ENCODE peak calls at places on chromosomes 1 and 21, in four cellular contexts. B is IMR-90, P is H9, C is neuronal stem cell. U is an unnamed sample.
A peak's percentile ranks its signal among the peaks of the same experiment; 100 is the strongest.

GRCh38 chr1:112716133-112716720 is 1.1 kb upstream of the PPM1J start:
- DNase-seq in C (peak; percentile 95), B (peak; percentile 90), P (peak; percentile 94), U (peak; percentile 97)

GRCh38 chr1:51686450-51686849 is 69.6 kb downstream of the OSBPL9 start:
- DNase-seq in P (no peak), B (peak; percentile 78), C (no peak), U (no peak)

GRCh38 chr21:44940116-44940631 is 345 bp downstream of the SLX9 start:
- DNase-seq in C (no peak), B (no peak), P (peak; percentile 36), U (no peak)

GRCh38 chr1:6351480-6352137 is 42.0 kb downstream of the ACOT7 start:
- DNase-seq in B (no peak), C (no peak), P (no peak), U (no peak)

GRCh38 chr1:214277704-214278635 is 3.0 kb upstream of the SMYD2 start:
- DNase-seq in C (no peak), P (no peak), B (peak; percentile 34), U (peak; percentile 86)

GRCh38 chr1:21816602-21817302 is 4.7 kb downstream of the LDLRAD2 start:
- DNase-seq in P (no peak), C (no peak), B (peak; percentile 81), U (peak; percentile 27)

GRCh38 chr1:8040586-8040985 is 14.5 kb upstream of the ERRFI1 start:
- DNase-seq in C (no peak), B (peak; percentile 99), P (no peak), U (no peak)

GRCh38 chr1:52424238-52424637 is 19.8 kb downstream of the PRPF38A start:
- DNase-seq in B (peak; percentile 13), C (no peak), P (no peak), U (no peak)

GRCh38 chr1:106754957-106755356 is 301.5 kb upstream of the PRMT6 start:
- DNase-seq in B (no peak), C (no peak), P (no peak), U (no peak)

GRCh38 chr1:57623039-57623790 is 199.4 kb upstream of the DAB1 start:
- DNase-seq in P (peak; percentile 58), B (peak; percentile 22), C (no peak), U (peak; percentile 95)

GRCh38 chr1:204113900-204114299 is 37.9 kb downstream of the ETNK2 start:
- DNase-seq in P (no peak), C (no peak), B (peak; percentile 38), U (no peak)

GRCh38 chr1:232793944-232794343 is 11.3 kb upstream of the MAP10 start:
- DNase-seq in B (peak; percentile 74), C (no peak), P (no peak), U (no peak)

GRCh38 chr1:31798433-31799195 is 17.2 kb downstream of the SPOCD1 start:
- DNase-seq in B (peak; percentile 90), C (no peak), P (no peak), U (no peak)

GRCh38 chr21:46155514-46156377 is at the start of gene FTCD:
- DNase-seq in B (no peak), C (no peak), P (peak; percentile 27), U (no peak)

GRCh38 chr1:59013276-59013927 is 229.6 kb upstream of the JUN start:
- DNase-seq in P (peak; percentile 58), B (peak; percentile 36), C (peak; percentile 21), U (peak; percentile 69)

GRCh38 chr1:154837679-154838171 is 32.4 kb downstream of the KCNN3 start:
- DNase-seq in P (no peak), C (no peak), B (no peak), U (no peak)

GRCh38 chr1:2416403-2416802 is 4.0 kb upstream of the PEX10 start:
- DNase-seq in C (no peak), P (no peak), B (no peak), U (no peak)

GRCh38 chr1:167462341-167462740 is 56.0 kb downstream of the CD247 start:
- DNase-seq in B (no peak), P (no peak), C (no peak), U (no peak)

GRCh38 chr21:45517249-45518065 is 24.8 kb downstream of the SLC19A1 start:
- DNase-seq in C (no peak), B (no peak), P (no peak), U (no peak)

GRCh38 chr1:224697888-224698450 is 81.9 kb downstream of the CNIH3 start:
- DNase-seq in B (no peak), C (no peak), P (no peak), U (no peak)

GRCh38 chr1:31372961-31373896 is at the start of gene FABP3:
- DNase-seq in C (peak; percentile 72), P (peak; percentile 98), B (peak; percentile 51), U (peak; percentile 97)

DNA sequence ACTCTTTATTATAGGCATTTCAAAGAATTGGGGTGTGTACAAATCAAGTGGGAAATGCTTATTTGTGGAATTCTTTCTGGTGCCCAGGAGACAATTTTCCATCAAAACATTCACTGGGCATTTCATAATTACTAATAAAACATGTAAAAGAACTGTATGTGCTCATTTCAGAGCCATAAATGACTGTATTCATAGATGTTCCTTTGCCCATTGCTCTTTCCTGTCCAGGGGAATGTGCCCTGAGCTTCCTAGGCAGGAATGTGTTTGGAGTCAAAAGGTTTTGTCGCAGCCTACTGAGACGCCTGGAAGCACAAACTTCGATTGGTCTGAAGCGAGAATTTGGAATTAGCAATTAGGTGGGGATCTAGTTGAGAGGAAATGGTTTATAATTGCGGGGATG is 43.7 kb upstream of the EXOSC10 start:
- DNase-seq in P (no peak), C (no peak), B (no peak), U (no peak)
- H3K4me1 ChIP-seq in P (peaks cover 3% of the 10 kb centered on the region), C (no peaks in the 10 kb centered on the region), B (peaks cover 6% of the 10 kb centered on the region), U (no peaks in the 10 kb centered on the region)

DNA sequence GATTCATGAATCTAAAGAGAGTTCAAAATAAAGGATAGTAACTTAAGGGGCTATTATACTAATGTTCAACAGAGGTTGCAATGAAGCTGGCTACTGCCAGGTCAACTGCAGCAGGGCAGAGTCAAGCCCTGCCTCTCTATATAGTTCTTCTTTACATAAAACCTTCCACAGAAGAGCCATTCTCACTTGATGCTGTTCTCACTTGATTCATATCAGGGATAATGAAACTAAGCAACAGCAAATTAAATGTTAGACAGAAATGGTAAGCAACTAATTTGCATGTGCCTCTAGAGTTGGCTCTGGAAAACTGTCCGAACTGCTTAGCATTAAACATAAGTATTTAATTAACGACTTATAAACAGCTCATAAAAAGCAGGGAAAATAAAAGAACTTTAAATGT is 17.4 kb downstream of the CCSAP start:
- DNase-seq in B (no peak), P (no peak), C (no peak), U (no peak)
- H3K18ac ChIP-seq in B (no peak overlapping the region), P (no peak overlapping the region), C (no peak overlapping the region), U (no peak overlapping the region)

GRCh38 chr1:207920481-207921050 is 9.6 kb upstream of the CD34 start:
- DNase-seq in P (no peak), B (no peak), C (no peak), U (no peak)
- H3K4me1 ChIP-seq in P (peaks cover 3% of the 10 kb centered on the region), B (peaks cover 2% of the 10 kb centered on the region), C (no peaks in the 10 kb centered on the region), U (no peaks in the 10 kb centered on the region)

DNA sequence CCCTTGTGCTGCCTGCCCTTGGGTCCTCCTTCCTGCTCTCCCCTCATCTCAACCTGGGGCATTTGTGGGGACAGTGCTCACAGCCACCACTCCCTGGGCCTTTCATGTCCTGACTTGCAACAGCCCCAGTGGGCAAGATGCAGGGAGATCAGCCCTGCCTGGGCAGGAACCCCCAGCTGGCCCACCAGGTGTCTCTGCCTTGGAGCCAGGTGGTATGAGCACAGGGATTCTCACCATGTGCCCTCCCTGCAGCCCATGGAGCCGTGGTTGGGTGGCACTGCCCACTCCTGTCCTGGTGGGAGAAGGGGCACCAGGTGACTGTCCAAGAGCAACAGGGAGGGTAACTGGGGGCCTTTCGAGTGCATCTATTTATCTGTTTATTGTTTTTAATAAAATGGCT is 100.4 kb downstream of the AJAP1 start:
- DNase-seq in C (no peak), B (no peak), P (peak; percentile 43), U (peak; percentile 17)
- H3K18ac ChIP-seq in C (peak overlapping the region; percentile 9), B (no peak overlapping the region), P (no peak overlapping the region), U (peak overlapping the region; percentile 72)

DNA sequence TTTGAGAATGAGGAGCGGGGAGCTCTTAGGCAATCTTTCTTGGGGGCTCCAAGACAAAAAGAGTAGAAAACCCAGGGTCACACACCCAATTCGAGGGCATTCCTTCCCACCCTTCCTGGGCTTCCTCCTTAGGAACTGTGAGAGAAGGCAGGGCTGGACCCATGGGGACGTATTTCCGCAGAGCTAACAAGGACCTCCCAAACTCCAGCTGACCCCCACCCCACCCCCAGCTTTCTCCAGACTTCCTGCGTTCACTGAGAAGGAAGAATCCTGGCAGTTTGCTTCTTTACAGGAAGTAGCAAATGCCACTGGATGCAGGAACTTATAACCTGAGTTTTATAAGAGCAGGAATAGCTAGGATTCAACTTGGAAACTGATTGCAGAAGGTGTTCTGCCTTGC is 2.7 kb upstream of the LHX9 start:
- DNase-seq in P (no peak), B (no peak), C (peak; percentile 15), U (no peak)
- H3K4me1 ChIP-seq in P (peaks cover 14% of the 10 kb centered on the region), B (peaks cover 14% of the 10 kb centered on the region), C (peaks cover 11% of the 10 kb centered on the region), U (peaks cover 6% of the 10 kb centered on the region)

DNA sequence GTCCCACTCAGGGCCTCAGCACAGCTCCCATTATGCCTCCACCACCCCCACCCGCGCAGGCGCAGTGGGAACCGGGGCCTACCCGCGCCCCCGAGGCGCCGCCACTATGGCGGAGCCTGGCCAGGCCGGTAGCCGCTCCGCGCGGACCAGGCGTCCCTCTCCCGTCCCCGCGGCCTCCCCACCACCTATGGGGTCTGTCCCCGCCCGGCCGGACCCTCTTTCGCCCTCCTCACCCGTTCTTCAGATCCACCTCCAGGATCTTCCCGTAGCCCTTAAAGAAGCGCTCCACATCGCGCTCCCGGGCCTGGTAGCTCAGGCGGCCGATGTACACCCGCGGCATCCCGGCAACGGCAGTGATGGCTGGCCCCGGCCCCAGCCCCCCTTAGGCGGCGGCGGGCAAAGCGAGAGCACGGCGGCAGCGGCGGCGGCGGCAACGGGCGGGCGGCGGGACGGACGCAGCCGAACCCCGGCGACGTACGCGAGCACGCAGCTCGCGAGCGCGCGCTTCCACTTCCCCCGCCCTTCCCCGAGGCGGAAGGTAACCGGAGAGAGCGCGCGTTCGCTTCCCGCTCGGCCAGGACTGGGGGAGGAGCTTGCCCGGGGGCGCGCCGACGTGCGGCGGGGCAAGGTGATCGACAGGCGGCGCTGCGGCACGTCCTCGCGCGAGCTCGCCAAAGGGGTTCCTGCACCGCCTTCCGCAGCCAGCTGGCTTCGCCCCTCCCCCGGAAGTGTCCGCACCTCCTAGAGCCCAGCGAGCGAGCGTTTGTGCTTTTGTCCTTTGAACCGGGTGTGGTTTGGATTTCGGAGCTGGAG is at the start of gene SRSF4:
- DNase-seq in P (peak; percentile 99), B (peak; percentile 98), C (peak; percentile 96), U (peak; percentile 99)
- H3K18ac ChIP-seq in P (peak within 1 kb of the TSS; percentile 92), B (peak within 1 kb of the TSS; percentile 76), C (peak within 1 kb of the TSS; percentile 100), U (peak within 1 kb of the TSS; percentile 92)

U was measured in mesendoderm.